ENCODE peak calls at places on chromosome 20, in six cellular contexts. F is heart right ventricle, G is mucosa of descending colon, Z is HFF-Myc, D is breast epithelium, X is Panc1. M is an unnamed sample.

GRCh38 chr20:35619196-35620095 is 3.8 kb downstream of the SPAG4 start:
- DNase-seq in F (peak), G (peak), Z (peak), D (peak), X (peak), M (peak)

GRCh38 chr20:1663917-1664316 is 6.3 kb upstream of the SIRPG start:
- DNase-seq in F (no peak), G (no peak), Z (no peak), D (no peak), X (no peak), M (no peak)

GRCh38 chr20:6765469-6766058 is 1.9 kb upstream of the BMP2 start:
- DNase-seq in F (no peak), G (no peak), Z (no peak), D (no peak), X (no peak), M (no peak)

GRCh38 chr20:45415822-45416637 is at the start of gene PIGT:
- DNase-seq in F (peak), G (peak), Z (peak), D (peak), X (no peak), M (no peak)

GRCh38 chr20:44070139-44070900 is 116.7 kb downstream of the JPH2 start:
- DNase-seq in F (no peak), G (no peak), Z (no peak), D (no peak), X (no peak), M (no peak)

GRCh38 chr20:56957737-56958553 is 308.5 kb downstream of the BMP7 start:
- DNase-seq in F (no peak), G (no peak), Z (peak), D (no peak), X (no peak), M (no peak)

GRCh38 chr20:50693001-50693400 is 1.7 kb upstream of the RIPOR3 start:
- DNase-seq in F (no peak), G (no peak), Z (no peak), D (no peak), X (no peak), M (no peak)

GRCh38 chr20:45138451-45139300 is 14.4 kb upstream of the WFDC12 start:
- DNase-seq in F (peak), G (peak), Z (no peak), D (peak), X (no peak), M (no peak)

GRCh38 chr20:10436053-10436699 is 1.1 kb downstream of the SLX4IP start:
- DNase-seq in F (peak), G (peak), Z (no peak), D (no peak), X (no peak), M (no peak)
- H3K4me3 ChIP-seq in F (no peak), G (no peak), Z (peak), D (no peak), X (peak), M (peak)

DNA sequence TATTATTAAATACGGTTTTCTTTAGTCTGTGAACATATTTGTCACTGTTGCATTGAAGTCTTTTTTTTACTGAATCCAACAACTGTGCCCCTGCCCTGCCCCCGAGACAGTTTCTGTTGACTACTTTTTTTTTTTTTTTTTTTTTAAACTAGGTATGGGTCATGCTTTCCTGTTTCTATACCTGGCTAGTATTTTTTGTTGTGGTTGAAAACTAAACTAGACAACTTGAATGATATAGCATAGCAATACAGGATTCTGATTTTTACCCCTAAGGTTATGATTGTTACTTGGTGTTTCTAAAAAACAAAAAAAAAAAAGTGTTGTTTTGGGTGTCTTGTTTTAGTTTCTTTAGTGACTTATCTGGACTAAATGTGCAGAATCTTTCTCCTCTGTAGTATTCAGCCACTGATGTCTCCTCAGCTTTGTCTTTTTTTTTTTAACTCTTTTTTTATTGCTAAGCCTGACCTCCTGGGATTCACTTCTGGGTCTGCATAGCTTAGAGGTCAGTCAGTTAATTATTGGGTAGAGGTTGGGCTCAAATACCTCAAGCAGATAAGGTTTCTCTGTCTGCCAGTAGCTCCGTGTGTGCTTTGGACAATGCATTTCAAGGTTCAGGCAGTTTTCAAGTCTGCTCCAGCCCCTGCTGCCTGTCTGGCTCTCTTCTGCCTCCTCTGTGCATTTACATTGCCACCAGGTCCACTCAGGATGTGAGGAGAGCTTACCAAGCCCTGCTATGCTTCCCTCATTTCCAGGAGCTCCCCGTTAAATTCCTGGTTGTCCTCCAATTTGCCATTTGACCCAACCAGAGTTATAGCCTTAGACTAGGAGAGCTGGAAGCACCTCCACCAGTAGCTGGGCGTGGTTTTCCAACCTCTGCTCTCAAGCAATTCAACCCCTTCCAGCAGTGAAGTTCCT is 91.4 kb downstream of the SYNDIG1 start:
- DNase-seq in F (no peak), G (no peak), Z (no peak), D (no peak), X (no peak), M (no peak)
- TF ChIP-seq CTCF in F (no peak), G (no peak), Z (no peak), D (no peak), X (no peak), M (no peak)

GRCh38 chr20:37355252-37356180 is 9.6 kb downstream of the SRC start:
- DNase-seq in F (no peak), G (no peak), Z (no peak), D (no peak), X (no peak), M (no peak)

GRCh38 chr20:37356387-37356786 is 10.4 kb downstream of the SRC start:
- DNase-seq in F (peak), G (no peak), Z (no peak), D (peak), X (no peak), M (no peak)

GRCh38 chr20:37358366-37359150 is 12.6 kb downstream of the SRC start:
- DNase-seq in F (no peak), G (no peak), Z (no peak), D (peak), X (no peak), M (no peak)

GRCh38 chr20:37357481-37358365 is 11.8 kb downstream of the SRC start:
- DNase-seq in F (no peak), G (no peak), Z (no peak), D (no peak), X (no peak), M (no peak)

DNA sequence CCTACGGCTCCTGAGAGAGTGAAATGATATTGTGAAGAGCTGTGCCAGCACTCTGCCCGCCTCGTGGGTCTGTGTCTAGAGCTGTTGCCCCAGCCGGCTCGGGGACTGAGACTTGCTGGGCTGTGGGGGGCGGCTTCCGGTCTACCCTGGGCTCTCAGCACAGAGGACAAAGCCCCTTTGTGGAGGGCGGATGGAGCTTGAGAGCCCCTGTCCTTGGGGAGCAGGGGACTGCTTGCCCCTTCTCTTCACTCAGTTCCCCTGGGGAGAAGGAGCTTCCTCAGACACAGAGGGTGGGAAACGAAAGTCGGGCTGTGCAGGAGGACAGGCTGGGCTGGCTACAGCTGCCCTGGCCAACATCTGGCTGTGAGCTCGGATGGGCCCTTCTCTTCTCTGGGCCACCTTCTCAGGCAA is 11.0 kb downstream of the SRC start:
- DNase-seq in F (no peak), G (no peak), Z (no peak), D (no peak), X (no peak), M (no peak)
- H3K4me3 ChIP-seq in F (no peak), G (no peak), Z (no peak), D (no peak), X (no peak), M (no peak)

DNA sequence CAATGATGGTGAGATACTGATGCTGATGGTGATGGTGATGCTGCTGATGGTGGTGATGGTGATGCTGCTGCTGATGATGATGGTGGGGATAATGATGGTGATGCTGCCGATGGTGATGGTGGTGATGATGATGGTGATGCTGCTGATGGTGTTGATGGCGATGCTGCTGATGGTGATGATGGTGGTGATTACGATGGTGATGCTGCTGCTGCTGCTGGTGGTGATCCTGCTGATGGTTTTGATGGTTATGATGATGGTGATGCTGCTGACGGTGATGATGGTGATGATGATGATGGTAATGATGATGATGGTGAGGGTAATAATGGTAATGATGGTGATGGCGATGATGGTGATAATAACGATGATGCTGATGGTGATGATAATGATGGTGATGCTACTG is 50.0 kb downstream of the ARHGAP40 start:
- DNase-seq in F (no peak), G (no peak), Z (no peak), D (no peak), X (no peak), M (no peak)
- TF ChIP-seq CTCF in F (no peak), G (no peak), Z (no peak), D (no peak), X (no peak), M (no peak)

GRCh38 chr20:32457476-32457986 is 99.4 kb downstream of the ASXL1 start:
- DNase-seq in F (peak), G (peak), Z (no peak), D (no peak), X (no peak), M (no peak)
- H3K4me3 ChIP-seq in F (peak), G (no peak), Z (peak), D (peak), X (peak), M (peak)

DNA sequence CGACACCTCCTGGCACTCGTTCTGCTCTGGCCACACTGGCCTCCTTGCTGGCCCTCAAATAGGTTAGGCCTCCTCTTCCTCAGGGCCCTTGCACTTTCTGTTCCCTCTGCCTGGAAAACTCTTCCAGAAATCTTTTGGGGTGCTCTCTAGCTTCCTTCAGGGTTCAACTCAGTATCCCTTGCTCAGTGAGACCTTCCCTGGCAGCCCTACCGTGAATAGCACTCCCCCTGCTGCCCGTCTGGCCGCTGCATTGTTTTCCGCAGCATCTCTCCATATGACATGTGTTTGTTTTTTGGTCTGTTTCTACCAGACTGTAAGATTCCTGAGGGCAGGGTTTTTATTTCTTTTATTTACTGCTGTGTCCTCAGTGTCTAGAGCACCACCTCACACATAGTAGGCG is 6.7 kb downstream of the DDX27 start:
- DNase-seq in F (no peak), G (no peak), Z (no peak), D (no peak), X (no peak), M (no peak)
- TF ChIP-seq CTCF in F (no peak), G (no peak), Z (no peak), D (no peak), X (no peak), M (no peak)

M was measured in AG04449.